ENCODE peak calls at places on chromosomes 2 and 18, in nine cellular contexts. One of them, this sample, is unnamed.
A peak's percentile ranks its signal among the peaks of the same experiment; 100 is the strongest.

GRCh38 chr2:189391201-189391600 is 50.1 kb upstream of the WDR75 start:
- DNase-seq in kidney epithelial cell: no peak
- DNase-seq in neuronal stem cell: no peak
- DNase-seq in cardiac muscle cell: no peak
- DNase-seq in OCI-LY7: no peak
- DNase-seq in thyroid gland: no peak
- DNase-seq in neural progenitor cell: no peak
- DNase-seq in tibial nerve: no peak
- DNase-seq in endodermal cell: no peak
- DNase-seq in this sample: no peak

GRCh38 chr2:3282056-3282998 is 95.3 kb downstream of the EIPR1 start:
- DNase-seq in kidney epithelial cell: peak; percentile 90
- DNase-seq in neuronal stem cell: no peak
- DNase-seq in cardiac muscle cell: no peak
- DNase-seq in OCI-LY7: no peak
- DNase-seq in thyroid gland: peak; percentile 86
- DNase-seq in neural progenitor cell: no peak
- DNase-seq in tibial nerve: no peak
- DNase-seq in endodermal cell: no peak
- DNase-seq in this sample: no peak

GRCh38 chr18:755506-755905 is 43.1 kb upstream of the ENOSF1 start:
- DNase-seq in kidney epithelial cell: no peak
- DNase-seq in neuronal stem cell: no peak
- DNase-seq in cardiac muscle cell: no peak
- DNase-seq in OCI-LY7: no peak
- DNase-seq in thyroid gland: no peak
- DNase-seq in neural progenitor cell: no peak
- DNase-seq in tibial nerve: no peak
- DNase-seq in endodermal cell: no peak
- DNase-seq in this sample: no peak

GRCh38 chr2:203867561-203868200 is at the start of gene CTLA4:
- DNase-seq in kidney epithelial cell: no peak
- DNase-seq in neuronal stem cell: no peak
- DNase-seq in cardiac muscle cell: no peak
- DNase-seq in OCI-LY7: no peak
- DNase-seq in thyroid gland: no peak
- DNase-seq in neural progenitor cell: no peak
- DNase-seq in tibial nerve: no peak
- DNase-seq in endodermal cell: no peak
- DNase-seq in this sample: no peak

GRCh38 chr2:59888015-59888414 is 665.4 kb downstream of the BCL11A start:
- DNase-seq in kidney epithelial cell: no peak
- DNase-seq in neuronal stem cell: no peak
- DNase-seq in cardiac muscle cell: no peak
- DNase-seq in OCI-LY7: peak; percentile 85
- DNase-seq in thyroid gland: no peak
- DNase-seq in neural progenitor cell: no peak
- DNase-seq in tibial nerve: no peak
- DNase-seq in endodermal cell: peak; percentile 68
- DNase-seq in this sample: no peak

GRCh38 chr2:240644171-240644651 is 18.9 kb downstream of the GPR35 start:
- DNase-seq in kidney epithelial cell: no peak
- DNase-seq in neuronal stem cell: no peak
- DNase-seq in cardiac muscle cell: no peak
- DNase-seq in OCI-LY7: no peak
- DNase-seq in thyroid gland: no peak
- DNase-seq in neural progenitor cell: no peak
- DNase-seq in tibial nerve: no peak
- DNase-seq in endodermal cell: peak; percentile 42
- DNase-seq in this sample: no peak

GRCh38 chr2:147659051-147659450 is 185.8 kb upstream of the ACVR2A start:
- DNase-seq in kidney epithelial cell: no peak
- DNase-seq in neuronal stem cell: no peak
- DNase-seq in cardiac muscle cell: no peak
- DNase-seq in OCI-LY7: no peak
- DNase-seq in thyroid gland: no peak
- DNase-seq in neural progenitor cell: no peak
- DNase-seq in tibial nerve: no peak
- DNase-seq in endodermal cell: no peak
- DNase-seq in this sample: no peak

GRCh38 chr2:18516112-18516511 is 44.3 kb downstream of the RDH14 start:
- DNase-seq in kidney epithelial cell: no peak
- DNase-seq in neuronal stem cell: peak; percentile 11
- DNase-seq in cardiac muscle cell: peak; percentile 79
- DNase-seq in OCI-LY7: no peak
- DNase-seq in thyroid gland: no peak
- DNase-seq in neural progenitor cell: peak; percentile 53
- DNase-seq in tibial nerve: no peak
- DNase-seq in endodermal cell: peak; percentile 57
- DNase-seq in this sample: no peak

GRCh38 chr18:25842665-25843064 is 247.7 kb downstream of the SS18 start:
- DNase-seq in kidney epithelial cell: no peak
- DNase-seq in neuronal stem cell: no peak
- DNase-seq in cardiac muscle cell: no peak
- DNase-seq in OCI-LY7: no peak
- DNase-seq in thyroid gland: no peak
- DNase-seq in neural progenitor cell: no peak
- DNase-seq in tibial nerve: no peak
- DNase-seq in endodermal cell: no peak
- DNase-seq in this sample: no peak

GRCh38 chr2:22153974-22154373 is 1030.2 kb downstream of the TDRD15 start:
- DNase-seq in kidney epithelial cell: no peak
- DNase-seq in neuronal stem cell: no peak
- DNase-seq in cardiac muscle cell: no peak
- DNase-seq in OCI-LY7: no peak
- DNase-seq in thyroid gland: no peak
- DNase-seq in neural progenitor cell: no peak
- DNase-seq in tibial nerve: no peak
- DNase-seq in endodermal cell: no peak
- DNase-seq in this sample: no peak

GRCh38 chr2:24409700-24410556 is 49.6 kb upstream of the ITSN2 start:
- DNase-seq in kidney epithelial cell: peak; percentile 14
- DNase-seq in neuronal stem cell: peak; percentile 72
- DNase-seq in cardiac muscle cell: peak; percentile 83
- DNase-seq in OCI-LY7: peak; percentile 76
- DNase-seq in thyroid gland: peak; percentile 25
- DNase-seq in neural progenitor cell: peak; percentile 81
- DNase-seq in tibial nerve: peak; percentile 75
- DNase-seq in endodermal cell: peak; percentile 75
- DNase-seq in this sample: no peak

GRCh38 chr2:192140236-192140839 is 54.4 kb downstream of the TMEFF2 start:
- DNase-seq in kidney epithelial cell: no peak
- DNase-seq in neuronal stem cell: no peak
- DNase-seq in cardiac muscle cell: no peak
- DNase-seq in OCI-LY7: no peak
- DNase-seq in thyroid gland: no peak
- DNase-seq in neural progenitor cell: no peak
- DNase-seq in tibial nerve: no peak
- DNase-seq in endodermal cell: no peak
- DNase-seq in this sample: no peak

GRCh38 chr18:78979058-78979680 is 449 bp upstream of the SALL3 start:
- DNase-seq in kidney epithelial cell: no peak
- DNase-seq in neuronal stem cell: no peak
- DNase-seq in cardiac muscle cell: peak; percentile 43
- DNase-seq in OCI-LY7: no peak
- DNase-seq in thyroid gland: no peak
- DNase-seq in neural progenitor cell: peak; percentile 87
- DNase-seq in tibial nerve: no peak
- DNase-seq in endodermal cell: peak; percentile 84
- DNase-seq in this sample: no peak
- H3K4me3 ChIP-seq in kidney epithelial cell: peak overlapping the region; percentile 52
- H3K4me3 ChIP-seq in neuronal stem cell: no peak overlapping the region
- H3K4me3 ChIP-seq in cardiac muscle cell: peak overlapping the region; percentile 33
- H3K4me3 ChIP-seq in OCI-LY7: no peak overlapping the region
- H3K4me3 ChIP-seq in thyroid gland: no peak overlapping the region
- H3K4me3 ChIP-seq in neural progenitor cell: peak overlapping the region; percentile 61
- H3K4me3 ChIP-seq in tibial nerve: no peak overlapping the region
- H3K4me3 ChIP-seq in endodermal cell: no peak overlapping the region
- H3K4me3 ChIP-seq in this sample: no peak overlapping the region

GRCh38 chr2:42261531-42262195 is 92.5 kb downstream of the EML4 start:
- DNase-seq in kidney epithelial cell: no peak
- DNase-seq in neuronal stem cell: no peak
- DNase-seq in cardiac muscle cell: no peak
- DNase-seq in OCI-LY7: no peak
- DNase-seq in thyroid gland: peak; percentile 71
- DNase-seq in neural progenitor cell: no peak
- DNase-seq in tibial nerve: no peak
- DNase-seq in endodermal cell: no peak
- DNase-seq in this sample: no peak
- H3K36me3 ChIP-seq in kidney epithelial cell: no peaks in the 10 kb centered on the region
- H3K36me3 ChIP-seq in neuronal stem cell: peaks cover 45% of the 10 kb centered on the region
- H3K36me3 ChIP-seq in cardiac muscle cell: peaks cover 14% of the 10 kb centered on the region
- H3K36me3 ChIP-seq in OCI-LY7: peaks cover 18% of the 10 kb centered on the region
- H3K36me3 ChIP-seq in thyroid gland: no peaks in the 10 kb centered on the region
- H3K36me3 ChIP-seq in neural progenitor cell: peaks cover 10% of the 10 kb centered on the region
- H3K36me3 ChIP-seq in tibial nerve: no peaks in the 10 kb centered on the region
- H3K36me3 ChIP-seq in endodermal cell: peaks cover 52% of the 10 kb centered on the region
- H3K36me3 ChIP-seq in this sample: peaks cover 41% of the 10 kb centered on the region

GRCh38 chr2:44801289-44801675 is 140.2 kb upstream of the SIX3 start:
- DNase-seq in kidney epithelial cell: no peak
- DNase-seq in neuronal stem cell: no peak
- DNase-seq in cardiac muscle cell: no peak
- DNase-seq in OCI-LY7: no peak
- DNase-seq in thyroid gland: no peak
- DNase-seq in neural progenitor cell: peak; percentile 69
- DNase-seq in tibial nerve: no peak
- DNase-seq in endodermal cell: peak; percentile 95
- DNase-seq in this sample: no peak

GRCh38 chr2:44803100-44803424 is 138.4 kb upstream of the SIX3 start:
- DNase-seq in kidney epithelial cell: no peak
- DNase-seq in neuronal stem cell: no peak
- DNase-seq in cardiac muscle cell: no peak
- DNase-seq in OCI-LY7: no peak
- DNase-seq in thyroid gland: no peak
- DNase-seq in neural progenitor cell: no peak
- DNase-seq in tibial nerve: no peak
- DNase-seq in endodermal cell: no peak
- DNase-seq in this sample: no peak

GRCh38 chr2:44804406-44805235 is 136.9 kb upstream of the SIX3 start:
- DNase-seq in kidney epithelial cell: no peak
- DNase-seq in neuronal stem cell: peak; percentile 75
- DNase-seq in cardiac muscle cell: no peak
- DNase-seq in OCI-LY7: no peak
- DNase-seq in thyroid gland: no peak
- DNase-seq in neural progenitor cell: peak; percentile 87
- DNase-seq in tibial nerve: no peak
- DNase-seq in endodermal cell: peak; percentile 88
- DNase-seq in this sample: no peak

GRCh38 chr2:44801676-44802408 is 139.7 kb upstream of the SIX3 start:
- DNase-seq in kidney epithelial cell: no peak
- DNase-seq in neuronal stem cell: no peak
- DNase-seq in cardiac muscle cell: peak; percentile 5
- DNase-seq in OCI-LY7: no peak
- DNase-seq in thyroid gland: no peak
- DNase-seq in neural progenitor cell: peak; percentile 78
- DNase-seq in tibial nerve: no peak
- DNase-seq in endodermal cell: peak; percentile 81
- DNase-seq in this sample: no peak

DNA sequence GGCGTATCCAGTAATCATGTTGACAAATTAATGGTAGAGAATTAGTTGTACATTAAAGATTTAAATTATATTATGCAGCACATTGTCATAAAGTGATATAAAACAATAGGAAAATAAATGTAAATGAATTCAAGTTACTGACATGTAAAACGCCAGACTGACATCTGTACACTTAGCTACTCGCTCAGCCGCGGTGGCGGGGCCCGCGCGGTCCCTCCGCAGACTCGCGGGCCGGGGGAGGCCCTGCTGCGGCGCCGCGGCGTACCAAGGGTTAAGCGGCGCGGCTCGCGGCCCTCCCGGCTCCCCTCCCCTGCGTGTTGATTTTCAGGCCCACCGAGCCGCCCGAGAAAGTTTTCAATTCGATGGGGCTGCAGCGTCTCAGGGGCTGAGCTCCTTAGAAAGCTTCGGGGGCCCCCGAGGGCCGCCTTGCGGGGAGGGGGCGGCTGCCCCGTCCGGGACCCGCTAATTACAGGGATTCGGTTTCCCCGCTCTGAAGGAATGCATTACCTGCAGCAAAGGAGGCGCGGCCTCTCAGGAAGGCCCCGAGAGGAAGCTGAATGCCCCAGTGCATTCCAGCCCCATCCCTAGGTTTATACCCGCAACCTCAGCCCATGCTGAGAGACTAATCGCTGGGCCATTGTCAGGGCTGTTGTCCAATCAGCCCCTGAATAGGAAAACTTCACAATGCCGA is 138.9 kb upstream of the SIX3 start:
- DNase-seq in kidney epithelial cell: no peak
- DNase-seq in neuronal stem cell: peak; percentile 93
- DNase-seq in cardiac muscle cell: no peak
- DNase-seq in OCI-LY7: no peak
- DNase-seq in thyroid gland: no peak
- DNase-seq in neural progenitor cell: peak; percentile 96
- DNase-seq in tibial nerve: no peak
- DNase-seq in endodermal cell: peak; percentile 98
- DNase-seq in this sample: no peak
- H3K4me3 ChIP-seq in kidney epithelial cell: no peak overlapping the region
- H3K4me3 ChIP-seq in neuronal stem cell: no peak overlapping the region
- H3K4me3 ChIP-seq in cardiac muscle cell: peak overlapping the region; percentile 20
- H3K4me3 ChIP-seq in OCI-LY7: no peak overlapping the region
- H3K4me3 ChIP-seq in thyroid gland: no peak overlapping the region
- H3K4me3 ChIP-seq in neural progenitor cell: peak overlapping the region; percentile 45
- H3K4me3 ChIP-seq in tibial nerve: no peak overlapping the region
- H3K4me3 ChIP-seq in endodermal cell: peak overlapping the region; percentile 85
- H3K4me3 ChIP-seq in this sample: no peak overlapping the region

GRCh38 chr2:105385703-105386540 is 12.9 kb downstream of the FHL2 start:
- DNase-seq in kidney epithelial cell: no peak
- DNase-seq in neuronal stem cell: no peak
- DNase-seq in cardiac muscle cell: no peak
- DNase-seq in OCI-LY7: no peak
- DNase-seq in thyroid gland: no peak
- DNase-seq in neural progenitor cell: no peak
- DNase-seq in tibial nerve: no peak
- DNase-seq in endodermal cell: no peak
- DNase-seq in this sample: no peak
- H3K36me3 ChIP-seq in kidney epithelial cell: peaks cover 7% of the 10 kb centered on the region
- H3K36me3 ChIP-seq in neuronal stem cell: peaks cover 56% of the 10 kb centered on the region
- H3K36me3 ChIP-seq in cardiac muscle cell: peaks cover 75% of the 10 kb centered on the region
- H3K36me3 ChIP-seq in OCI-LY7: no peaks in the 10 kb centered on the region
- H3K36me3 ChIP-seq in thyroid gland: peaks cover 18% of the 10 kb centered on the region
- H3K36me3 ChIP-seq in neural progenitor cell: no peaks in the 10 kb centered on the region
- H3K36me3 ChIP-seq in tibial nerve: no peaks in the 10 kb centered on the region
- H3K36me3 ChIP-seq in endodermal cell: peaks cover 60% of the 10 kb centered on the region
- H3K36me3 ChIP-seq in this sample: no peaks in the 10 kb centered on the region

This sample was measured in effector memory CD4-positive, alpha-beta T cell.